ENCODE peak calls at places on chromosomes 16 and 17, in six cellular contexts. L is IMR-90, P is H1, W is mesenchymal stem cell, G is neuronal stem cell, F is H9. Z is an unnamed sample.

GRCh38 chr17:28348979-28349378 is 8.3 kb downstream of the POLDIP2 start:
- DNase-seq in L (no peak), P (no peak), W (no peak), G (no peak), F (no peak), Z (no peak)

GRCh38 chr17:59561042-59561441 is 4.4 kb upstream of the DHX40 start:
- DNase-seq in L (peak), P (no peak), W (peak), G (no peak), F (peak), Z (peak)

GRCh38 chr16:610513-611381 is 20.0 kb upstream of the WFIKKN1 start:
- DNase-seq in L (no peak), P (peak), W (no peak), G (no peak), F (peak), Z (peak)

GRCh38 chr16:82061861-82062525 is 26.9 kb downstream of the HSD17B2 start:
- DNase-seq in L (peak), P (no peak), W (peak), G (no peak), F (peak), Z (peak)

GRCh38 chr16:65579050-65579449 is 457.2 kb upstream of the CDH11 start:
- DNase-seq in L (no peak), P (no peak), W (no peak), G (no peak), F (peak), Z (no peak)

GRCh38 chr17:75773808-75774470 is 8.9 kb upstream of the GALK1 start:
- DNase-seq in L (no peak), P (peak), W (no peak), G (no peak), F (peak), Z (peak)

GRCh38 chr17:72518333-72518732 is 397.5 kb downstream of the SOX9 start:
- DNase-seq in L (no peak), P (no peak), W (no peak), G (no peak), F (no peak), Z (no peak)

GRCh38 chr16:53703590-53704444 is at the start of the genes FTO and RPGRIP1L:
- DNase-seq in L (peak), P (peak), W (peak), G (peak), F (peak), Z (peak)

GRCh38 chr16:12902511-12903324 is 1.3 kb downstream of the SHISA9 start:
- DNase-seq in L (no peak), P (peak), W (no peak), G (peak), F (peak), Z (peak)

GRCh38 chr17:78397681-78398101 is 19.2 kb downstream of the PGS1 start:
- DNase-seq in L (peak), P (no peak), W (peak), G (no peak), F (no peak), Z (no peak)

GRCh38 chr17:28282596-28282995 is 36.4 kb upstream of the TMEM97 start:
- DNase-seq in L (peak), P (no peak), W (peak), G (no peak), F (no peak), Z (peak)

GRCh38 chr17:31309525-31309924 is 4.3 kb downstream of the EVI2B start:
- DNase-seq in L (no peak), P (no peak), W (no peak), G (no peak), F (no peak), Z (no peak)

GRCh38 chr16:19389246-19389645 is 28.4 kb upstream of the TMC5 start:
- DNase-seq in L (no peak), P (peak), W (no peak), G (peak), F (peak), Z (peak)

GRCh38 chr17:1562178-1562643 is 381 bp downstream of the PITPNA start:
- DNase-seq in L (no peak), P (no peak), W (peak), G (no peak), F (peak), Z (no peak)

GRCh38 chr16:10262377-10263132 is 80.3 kb upstream of the GRIN2A start:
- DNase-seq in L (no peak), P (no peak), W (no peak), G (no peak), F (no peak), Z (no peak)

GRCh38 chr16:67995423-67995822 is 3.9 kb downstream of the DPEP2 start:
- DNase-seq in L (no peak), P (no peak), W (no peak), G (no peak), F (no peak), Z (no peak)

GRCh38 chr17:4199818-4200402 is 56.9 kb downstream of the CYB5D2 start:
- DNase-seq in L (peak), P (no peak), W (peak), G (peak), F (peak), Z (peak)

GRCh38 chr17:15157051-15157450 is 108.1 kb downstream of the PMP22 start:
- DNase-seq in L (peak), P (no peak), W (peak), G (no peak), F (no peak), Z (peak)

GRCh38 chr17:78383725-78384471 is 5.4 kb downstream of the PGS1 start:
- DNase-seq in L (peak), P (no peak), W (peak), G (no peak), F (no peak), Z (no peak)

GRCh38 chr16:12354296-12354818 is 377.8 kb downstream of the SNX29 start:
- DNase-seq in L (no peak), P (no peak), W (peak), G (no peak), F (no peak), Z (no peak)

GRCh38 chr16:1559446-1559975 is 26.0 kb downstream of the TMEM204 start:
- DNase-seq in L (no peak), P (no peak), W (no peak), G (no peak), F (no peak), Z (no peak)

GRCh38 chr17:78343099-78343432 is 16.8 kb downstream of the SOCS3 start:
- DNase-seq in L (peak), P (no peak), W (peak), G (no peak), F (peak), Z (peak)

GRCh38 chr16:31429314-31429713 is 1.2 kb upstream of the COX6A2 start:
- DNase-seq in L (no peak), P (no peak), W (no peak), G (no peak), F (no peak), Z (no peak)

GRCh38 chr17:40602445-40603443 is 37.5 kb upstream of the CCR7 start:
- DNase-seq in L (no peak), P (no peak), W (peak), G (no peak), F (no peak), Z (no peak)

GRCh38 chr16:13307255-13307654 is 405.9 kb downstream of the SHISA9 start:
- DNase-seq in L (no peak), P (no peak), W (peak), G (no peak), F (no peak), Z (peak)

GRCh38 chr17:16491703-16492612 is at the start of gene LRRC75A:
- DNase-seq in L (peak), P (peak), W (peak), G (peak), F (peak), Z (peak)

GRCh38 chr17:77494664-77495435 is 354.1 kb downstream of the SEC14L1 start:
- DNase-seq in L (peak), P (peak), W (peak), G (peak), F (peak), Z (peak)

GRCh38 chr16:30482366-30482765 is 9.8 kb downstream of the ITGAL start:
- DNase-seq in L (no peak), P (no peak), W (no peak), G (no peak), F (no peak), Z (no peak)

GRCh38 chr16:6988846-6989245 is 343.8 kb upstream of the RBFOX1 start:
- DNase-seq in L (no peak), P (no peak), W (no peak), G (no peak), F (no peak), Z (no peak)

GRCh38 chr17:59890720-59891119 is 2.0 kb downstream of the TUBD1 start:
- DNase-seq in L (peak), P (no peak), W (peak), G (no peak), F (no peak), Z (no peak)

GRCh38 chr16:3474136-3474779 is 21.0 kb downstream of the C16orf90 start:
- DNase-seq in L (no peak), P (no peak), W (no peak), G (no peak), F (no peak), Z (no peak)

GRCh38 chr17:36899250-36900129 is 37.8 kb upstream of the LHX1 start:
- DNase-seq in L (no peak), P (no peak), W (no peak), G (no peak), F (peak), Z (peak)

GRCh38 chr17:79803421-79803996 is 6.6 kb upstream of the CBX8 start:
- DNase-seq in L (no peak), P (no peak), W (no peak), G (no peak), F (no peak), Z (no peak)

GRCh38 chr16:79762217-79762616 is 161.7 kb upstream of the MAF start:
- DNase-seq in L (no peak), P (no peak), W (no peak), G (no peak), F (no peak), Z (no peak)

GRCh38 chr17:76497979-76498885 is 3.0 kb downstream of the RHBDF2 start:
- DNase-seq in L (peak), P (peak), W (peak), G (no peak), F (peak), Z (peak)

GRCh38 chr17:79633154-79633553 is 22.3 kb upstream of the RBFOX3 start:
- DNase-seq in L (no peak), P (peak), W (no peak), G (no peak), F (peak), Z (no peak)

GRCh38 chr16:20675488-20676267 is 21.8 kb downstream of the ACSM1 start:
- DNase-seq in L (no peak), P (peak), W (no peak), G (no peak), F (peak), Z (peak)

GRCh38 chr17:44778656-44779210 is 19.9 kb downstream of the ADAM11 start:
- DNase-seq in L (no peak), P (no peak), W (no peak), G (no peak), F (no peak), Z (no peak)
- H2BK15ac ChIP-seq in L (no peak), P (no peak), W (no peak), G (peak), F (no peak), Z (no peak)

DNA sequence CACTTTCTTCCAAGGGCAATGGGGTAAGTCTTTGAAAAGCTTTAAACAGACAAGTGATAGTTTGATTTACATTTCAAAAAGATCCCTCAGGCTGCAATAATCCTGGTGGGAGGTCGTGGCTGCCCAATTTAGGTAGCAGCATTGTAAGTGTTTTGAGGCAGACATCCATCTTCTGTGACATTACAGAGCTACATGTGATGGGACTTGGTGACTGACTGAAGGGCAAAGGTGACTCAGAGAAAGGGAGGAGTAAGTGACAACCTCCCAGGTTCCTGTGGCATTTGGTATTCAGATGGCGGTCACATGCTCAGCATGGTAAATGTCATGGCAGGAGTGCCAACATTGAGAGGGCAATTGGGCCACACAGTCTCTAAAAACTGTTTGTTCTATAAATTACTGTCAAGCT is 26.5 kb downstream of the STAT3 start:
- DNase-seq in L (no peak), P (no peak), W (no peak), G (no peak), F (no peak), Z (peak)
- H3K4me2 ChIP-seq in L (no peak), P (peak), W (no peak), G (no peak), F (no peak), Z (no peak)

GRCh38 chr17:6775871-6776405 is at the start of gene FBXO39:
- DNase-seq in L (no peak), P (peak), W (no peak), G (peak), F (peak), Z (no peak)
- H2BK15ac ChIP-seq in L (no peak), P (no peak), W (no peak), G (no peak), F (no peak), Z (no peak)

GRCh38 chr17:57517519-57518342 is 227.4 kb downstream of the CCDC182 start:
- DNase-seq in L (no peak), P (no peak), W (no peak), G (no peak), F (no peak), Z (no peak)
- H3K4me2 ChIP-seq in L (no peak), P (no peak), W (no peak), G (peak), F (no peak), Z (no peak)

DNA sequence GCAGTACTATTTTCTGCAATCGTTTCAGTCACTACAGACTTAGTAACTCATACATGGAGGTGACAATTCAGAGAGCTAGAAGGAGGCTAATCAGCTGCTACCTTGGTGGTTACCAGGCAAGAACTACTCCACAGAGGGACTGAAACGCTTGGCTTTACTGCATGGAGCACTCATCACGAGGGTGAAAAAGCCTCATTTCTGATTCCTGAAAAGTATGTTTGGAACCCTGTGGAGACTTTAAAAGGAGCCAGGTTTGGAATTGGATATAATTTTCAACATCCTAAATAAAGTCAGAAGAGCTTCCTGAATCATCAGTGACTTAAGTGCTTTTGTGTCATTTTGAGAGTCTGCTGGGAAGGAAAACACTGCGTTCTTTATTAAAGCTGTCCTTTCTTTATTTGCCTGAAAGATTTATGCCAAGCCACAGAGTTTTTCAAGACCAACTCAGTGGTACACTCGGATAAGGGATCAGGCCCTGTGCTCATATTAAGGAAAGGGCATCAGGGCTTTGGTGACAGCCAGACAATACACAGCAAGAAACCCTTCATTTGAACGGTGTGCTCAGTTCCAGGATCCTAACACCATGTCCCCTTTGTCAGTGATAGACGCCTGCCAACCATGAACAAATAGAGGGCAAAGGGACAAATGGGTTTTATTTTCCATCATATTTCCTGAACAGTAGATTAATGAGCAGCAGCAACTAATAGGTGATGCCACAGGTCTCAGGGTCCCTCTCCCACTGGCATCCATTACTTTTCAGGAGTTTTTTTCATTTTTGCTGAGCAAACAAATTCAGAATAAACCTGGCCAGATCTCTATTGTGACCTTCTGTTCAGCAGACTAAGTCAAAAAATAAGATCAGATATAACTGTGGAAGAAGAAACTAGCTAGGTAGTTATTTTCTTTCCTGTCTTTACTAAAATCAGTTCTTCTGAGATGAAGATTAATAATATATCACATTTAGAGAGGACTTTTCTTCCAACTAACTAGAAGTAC is 80.5 kb upstream of the CLEC18B start:
- DNase-seq in L (no peak), P (no peak), W (no peak), G (no peak), F (no peak), Z (no peak)
- H2BK15ac ChIP-seq in L (no peak), P (no peak), W (no peak), G (no peak), F (no peak), Z (no peak)

GRCh38 chr16:49280861-49281331 is 742 bp downstream of the CBLN1 start:
- DNase-seq in L (no peak), P (peak), W (no peak), G (no peak), F (no peak), Z (peak)
- H3K4me2 ChIP-seq in L (no peak), P (peak), W (no peak), G (peak), F (peak), Z (peak)

GRCh38 chr17:38447502-38448095 is 19.3 kb downstream of the ARHGAP23 start:
- DNase-seq in L (no peak), P (no peak), W (peak), G (no peak), F (no peak), Z (no peak)
- H2BK15ac ChIP-seq in L (peak), P (no peak), W (no peak), G (no peak), F (no peak), Z (no peak)

DNA sequence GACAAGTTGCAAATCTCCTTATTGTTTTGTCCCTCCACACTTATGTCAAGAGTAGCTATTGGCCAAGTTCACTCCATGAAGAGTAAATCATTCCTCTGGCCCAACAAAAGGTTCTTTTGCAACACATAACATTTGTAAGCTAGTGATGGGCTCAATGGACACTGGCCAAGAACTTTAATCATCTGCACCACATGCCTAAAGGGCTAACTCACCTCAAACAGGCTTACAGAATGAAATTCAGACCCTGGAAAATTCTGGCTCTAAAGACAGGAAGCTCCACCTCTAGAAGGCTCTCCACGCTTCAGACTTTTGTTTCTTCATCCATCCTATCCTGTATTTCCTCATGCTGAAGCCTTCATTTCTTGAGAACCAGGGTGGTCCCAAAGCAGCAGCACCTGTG is 10.9 kb upstream of the ANKFN1 start:
- DNase-seq in L (peak), P (no peak), W (peak), G (no peak), F (no peak), Z (no peak)
- H3K4me2 ChIP-seq in L (no peak), P (no peak), W (no peak), G (no peak), F (no peak), Z (no peak)

GRCh38 chr17:82709024-82709675 is 7.4 kb upstream of the FN3KRP start:
- DNase-seq in L (no peak), P (no peak), W (no peak), G (no peak), F (no peak), Z (no peak)
- H2BK15ac ChIP-seq in L (no peak), P (peak), W (no peak), G (no peak), F (no peak), Z (no peak)

DNA sequence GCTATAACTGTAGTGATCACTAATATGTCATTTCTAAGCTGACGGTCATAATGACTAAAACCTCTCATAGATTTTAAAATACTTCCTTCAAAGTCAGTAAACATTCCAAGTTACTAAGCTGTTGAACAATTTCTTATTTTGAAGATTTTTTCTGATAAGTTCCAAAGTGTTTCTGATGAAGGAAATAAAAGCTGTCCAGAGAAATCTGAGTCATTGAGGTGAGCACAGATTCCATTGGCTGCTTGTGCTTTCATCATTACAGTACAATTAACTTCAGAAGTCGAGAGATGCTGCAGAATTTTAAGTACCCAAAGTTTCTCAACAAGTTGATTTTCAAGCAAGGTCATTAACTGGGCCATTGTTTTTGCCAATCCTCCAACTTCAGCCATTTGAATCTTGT is 23.9 kb downstream of the NLRC5 start:
- DNase-seq in L (peak), P (no peak), W (no peak), G (no peak), F (no peak), Z (no peak)
- H3K4me2 ChIP-seq in L (peak), P (no peak), W (no peak), G (no peak), F (no peak), Z (no peak)